ENCODE peak calls at places on chromosome 20, in seven cellular contexts. Y is stomach; Q is foreskin keratinocyte; A is ovary; B is CD8-positive, alpha-beta T cell; N is heart right ventricle; Z is psoas muscle. T is an unnamed sample.
A peak's percentile ranks its signal among the peaks of the same experiment; 100 is the strongest.

GRCh38 chr20:50381771-50382593 is 128.2 kb upstream of the PTPN1 start:
- DNase-seq in N (no peak), Z (no peak), B (no peak), A (no peak), Y (no peak), Q (no peak), T (no peak)

GRCh38 chr20:34355427-34355826 is 7.6 kb upstream of the ITCH start:
- DNase-seq in Y (no peak), A (no peak), N (no peak), Q (no peak), B (no peak), Z (no peak), T (no peak)

GRCh38 chr20:40651121-40651520 is 37.9 kb downstream of the MAFB start:
- DNase-seq in N (no peak), A (no peak), Y (no peak), B (no peak), Z (no peak), Q (peak; percentile 88), T (no peak)

GRCh38 chr20:62159835-62160234 is 16.3 kb downstream of the SS18L1 start:
- DNase-seq in N (no peak), Y (no peak), Z (no peak), Q (peak; percentile 88), B (no peak), A (no peak), T (no peak)

GRCh38 chr20:63087872-63088680 is 81.3 kb upstream of the BHLHE23 start:
- DNase-seq in Z (no peak), A (peak; percentile 3), B (no peak), Y (no peak), Q (no peak), N (no peak), T (peak; percentile 40)

GRCh38 chr20:3759316-3759715 is 8.2 kb downstream of the ADISSP start:
- DNase-seq in A (no peak), B (no peak), Q (no peak), N (no peak), Z (no peak), Y (no peak), T (no peak)

GRCh38 chr20:49037962-49038387 is 8.1 kb upstream of the CSE1L start:
- DNase-seq in Z (no peak), B (no peak), N (no peak), A (no peak), Y (no peak), Q (peak; percentile 4), T (no peak)

GRCh38 chr20:5265339-5265985 is 51.3 kb downstream of the PROKR2 start:
- DNase-seq in Y (no peak), Q (no peak), Z (no peak), B (no peak), A (no peak), N (no peak), T (no peak)

GRCh38 chr20:47568019-47568418 is 66.3 kb downstream of the NCOA3 start:
- DNase-seq in Y (peak; percentile 49), Q (no peak), Z (no peak), N (peak; percentile 52), A (no peak), B (no peak), T (no peak)

GRCh38 chr20:47051936-47052566 is 157.4 kb downstream of the EYA2 start:
- DNase-seq in A (no peak), Z (no peak), N (no peak), B (no peak), Y (no peak), Q (no peak), T (no peak)

GRCh38 chr20:23022849-23023248 is 12.3 kb upstream of the SSTR4 start:
- DNase-seq in Q (no peak), N (no peak), Y (peak; percentile 46), B (no peak), A (no peak), Z (no peak), T (no peak)

GRCh38 chr20:2101057-2101934 is at the start of gene STK35:
- DNase-seq in A (peak; percentile 35), Y (no peak), Z (peak; percentile 83), Q (no peak), B (no peak), N (no peak), T (no peak)

GRCh38 chr20:59770270-59770669 is 163.2 kb downstream of the SYCP2 start:
- DNase-seq in B (no peak), Z (no peak), A (no peak), N (no peak), Q (no peak), Y (no peak), T (no peak)

GRCh38 chr20:63834545-63834880 is 3.4 kb upstream of the ZBTB46 start:
- DNase-seq in Z (no peak), Y (no peak), N (no peak), B (no peak), A (peak; percentile 69), Q (no peak), T (no peak)

GRCh38 chr20:62500237-62500864 is 24.6 kb upstream of the GATA5 start:
- DNase-seq in A (peak; percentile 81), Z (peak; percentile 84), Q (peak; percentile 20), Y (peak; percentile 85), B (peak; percentile 76), N (peak; percentile 78), T (peak; percentile 89)

GRCh38 chr20:137668-138131 is 4.7 kb upstream of the DEFB126 start:
- DNase-seq in A (no peak), Y (no peak), N (no peak), Z (no peak), Q (no peak), B (no peak), T (no peak)

GRCh38 chr20:50048420-50049166 is 64.4 kb downstream of the UBE2V1 start:
- DNase-seq in Q (no peak), A (no peak), Z (peak; percentile 41), Y (no peak), N (no peak), B (peak; percentile 60), T (no peak)

GRCh38 chr20:31949877-31950646 is 1.8 kb downstream of the PDRG1 start:
- DNase-seq in Y (no peak), B (no peak), N (no peak), Z (no peak), A (no peak), Q (no peak), T (no peak)

GRCh38 chr20:62366370-62367135 is 559 bp downstream of the LAMA5 start:
- DNase-seq in N (no peak), Z (peak; percentile 27), Y (no peak), A (peak; percentile 31), Q (no peak), B (no peak), T (peak; percentile 85)

GRCh38 chr20:37980876-37981275 is 52.4 kb downstream of the TTI1 start:
- DNase-seq in B (no peak), Q (no peak), N (no peak), Z (no peak), A (no peak), Y (no peak), T (no peak)
- TF ChIP-seq CTCF in B (no peak), Q (no peak), N (no peak), Z (no peak), A (no peak), Y (no peak), T (no peak)

DNA sequence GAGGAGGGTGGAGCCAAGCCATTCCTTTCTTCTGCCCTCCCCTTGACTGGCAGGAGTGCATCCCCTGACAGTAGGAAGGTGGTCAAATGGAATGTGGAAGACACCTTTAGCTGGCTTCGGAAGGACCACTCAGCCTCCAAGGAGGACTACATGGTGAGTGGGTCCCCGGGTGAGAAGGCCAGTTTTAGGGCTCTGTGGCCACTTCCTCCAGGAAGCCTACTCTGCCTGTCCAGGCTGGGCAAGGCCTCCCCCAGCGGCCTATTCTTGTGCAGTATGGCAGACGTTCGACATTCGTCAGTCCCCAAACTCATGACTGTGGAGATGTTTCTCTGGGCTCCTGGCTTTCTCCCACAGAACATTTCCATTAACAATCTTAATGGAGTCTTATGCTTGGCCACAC is 9.1 kb downstream of the PCIF1 start:
- DNase-seq in Q (no peak), A (no peak), Z (no peak), Y (no peak), B (no peak), N (no peak), T (no peak)
- H3K27ac ChIP-seq in Q (no peak overlapping the region), A (no peak overlapping the region), Z (peak overlapping the region; percentile 77), Y (peak overlapping the region; percentile 35), B (no peak overlapping the region), N (no peak overlapping the region), T (no peak overlapping the region)

DNA sequence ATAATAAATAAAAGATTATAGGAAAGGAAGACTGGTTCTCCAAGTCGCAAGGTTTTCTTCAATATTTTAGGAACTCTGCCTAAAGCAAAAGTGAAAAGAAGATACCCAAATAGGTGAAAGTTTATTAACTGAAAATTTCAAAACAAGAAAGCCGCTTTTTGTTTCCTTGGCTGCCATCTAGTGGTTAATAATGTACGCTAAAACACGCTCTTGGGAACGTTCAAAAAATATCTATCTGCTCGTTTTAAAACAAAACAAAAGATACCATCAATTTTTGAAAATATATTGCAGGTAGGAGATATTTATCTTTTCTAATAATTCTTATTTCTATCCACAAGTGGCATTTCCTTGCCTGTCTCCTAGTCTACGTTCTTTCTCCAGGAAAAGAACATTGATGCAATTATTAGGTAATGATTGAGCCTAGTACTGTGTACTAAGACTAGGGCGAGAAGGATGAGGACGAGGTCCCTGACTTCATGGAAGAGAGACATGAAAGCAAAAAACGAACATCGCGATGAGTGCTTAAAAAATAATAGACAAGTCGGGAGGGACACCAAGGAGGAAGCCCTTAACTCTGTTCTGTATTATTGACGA is 97.2 kb downstream of the SPTLC3 start:
- DNase-seq in N (no peak), A (no peak), Y (no peak), B (no peak), Z (no peak), Q (no peak), T (no peak)
- TF ChIP-seq CTCF in N (peak; percentile 87), A (peak; percentile 49), Y (peak; percentile 56), B (peak; percentile 65), Z (peak; percentile 77), Q (peak; percentile 89), T (peak; percentile 78)

GRCh38 chr20:36849333-36850065 is 26.4 kb upstream of the TLDC2 start:
- DNase-seq in Y (no peak), A (no peak), Z (no peak), N (no peak), B (no peak), Q (no peak), T (no peak)

GRCh38 chr20:36847009-36847709 is 28.8 kb upstream of the TLDC2 start:
- DNase-seq in Q (peak; percentile 93), A (peak; percentile 71), Z (peak; percentile 83), B (no peak), Y (peak; percentile 52), N (peak; percentile 73), T (no peak)

GRCh38 chr20:36847710-36848040 is 28.3 kb upstream of the TLDC2 start:
- DNase-seq in N (no peak), Q (no peak), Z (no peak), Y (no peak), A (no peak), B (no peak), T (no peak)

GRCh38 chr20:36848677-36849076 is 27.3 kb upstream of the TLDC2 start:
- DNase-seq in B (no peak), Z (no peak), A (no peak), Y (no peak), Q (no peak), N (no peak), T (no peak)

DNA sequence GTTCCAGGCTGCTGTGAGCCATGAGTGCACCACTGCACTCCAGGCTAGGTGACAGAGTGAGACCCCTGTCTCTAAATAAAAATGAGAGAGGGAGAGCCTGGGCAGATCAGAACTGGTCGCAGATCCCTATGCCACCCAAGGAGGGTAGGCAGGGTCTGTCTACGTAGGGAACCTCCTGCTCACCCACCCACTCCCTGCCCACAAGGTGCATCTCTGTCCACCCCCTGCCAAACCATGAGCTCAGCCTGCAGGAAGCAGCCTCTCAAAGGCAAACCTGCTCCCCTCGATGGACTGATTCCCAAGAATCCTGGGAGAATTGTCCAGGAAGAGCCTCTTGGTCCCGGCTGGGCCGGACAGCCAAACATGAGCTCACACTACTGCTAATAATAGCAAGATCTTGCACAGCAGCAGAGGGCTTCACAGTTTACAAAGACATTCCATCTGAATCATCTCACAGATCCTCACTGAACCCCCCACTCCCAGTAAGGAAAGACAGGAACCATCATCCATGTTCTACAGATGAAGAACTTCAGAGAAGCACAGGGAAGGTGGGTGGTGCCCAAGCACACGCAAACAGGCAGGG is 27.8 kb upstream of the TLDC2 start:
- DNase-seq in N (peak; percentile 78), B (no peak), Z (peak; percentile 60), Q (peak; percentile 65), Y (no peak), A (no peak), T (no peak)
- H3K27ac ChIP-seq in N (peak overlapping the region; percentile 77), B (no peak overlapping the region), Z (peak overlapping the region; percentile 72), Q (no peak overlapping the region), Y (peak overlapping the region; percentile 87), A (peak overlapping the region; percentile 53), T (peak overlapping the region; percentile 72)

T was measured in upper lobe of right lung.